ENCODE peak calls at places on chromosomes 16 and 17, in five cellular contexts. One of them, this sample, is unnamed.

GRCh38 chr17:62818491-62818890 is 10.4 kb upstream of the MARCHF10 start:
- DNase-seq in MM.1S: no peak
- DNase-seq in GM23248: no peak
- DNase-seq in PC-3: no peak
- DNase-seq in HCT116: no peak
- DNase-seq in this sample: no peak

GRCh38 chr17:70344356-70345060 is 175.2 kb downstream of the KCNJ2 start:
- DNase-seq in MM.1S: peak; percentile 72
- DNase-seq in GM23248: peak; percentile 35
- DNase-seq in PC-3: peak; percentile 26
- DNase-seq in HCT116: no peak
- DNase-seq in this sample: no peak

GRCh38 chr17:63911657-63912100 is 621 bp upstream of the CSHL1 start:
- DNase-seq in MM.1S: peak; percentile 20
- DNase-seq in GM23248: peak; percentile 52
- DNase-seq in PC-3: peak; percentile 71
- DNase-seq in HCT116: peak; percentile 16
- DNase-seq in this sample: peak; percentile 59

GRCh38 chr16:8788578-8789172 is 8.8 kb downstream of the TMEM186 start:
- DNase-seq in MM.1S: no peak
- DNase-seq in GM23248: no peak
- DNase-seq in PC-3: no peak
- DNase-seq in HCT116: no peak
- DNase-seq in this sample: no peak

GRCh38 chr16:67206838-67207115 is 7.8 kb downstream of the ELMO3 start:
- DNase-seq in MM.1S: no peak
- DNase-seq in GM23248: no peak
- DNase-seq in PC-3: peak; percentile 47
- DNase-seq in HCT116: no peak
- DNase-seq in this sample: peak; percentile 33

GRCh38 chr16:1152651-1153259 is at the start of gene CACNA1H:
- DNase-seq in MM.1S: no peak
- DNase-seq in GM23248: peak; percentile 30
- DNase-seq in PC-3: no peak
- DNase-seq in HCT116: no peak
- DNase-seq in this sample: peak; percentile 86

GRCh38 chr16:3112058-3112880 is at the start of gene ZNF205:
- DNase-seq in MM.1S: no peak
- DNase-seq in GM23248: peak; percentile 76
- DNase-seq in PC-3: peak; percentile 79
- DNase-seq in HCT116: no peak
- DNase-seq in this sample: peak; percentile 85

GRCh38 chr16:56985288-56985961 is 3.9 kb upstream of the NLRC5 start:
- DNase-seq in MM.1S: no peak
- DNase-seq in GM23248: peak; percentile 96
- DNase-seq in PC-3: peak; percentile 65
- DNase-seq in HCT116: peak; percentile 62
- DNase-seq in this sample: no peak

GRCh38 chr16:65666132-65666869 is 544.4 kb upstream of the CDH11 start:
- DNase-seq in MM.1S: no peak
- DNase-seq in GM23248: no peak
- DNase-seq in PC-3: peak; percentile 85
- DNase-seq in HCT116: no peak
- DNase-seq in this sample: peak; percentile 5

GRCh38 chr16:86215979-86216585 is 294.2 kb upstream of the FOXF1 start:
- DNase-seq in MM.1S: no peak
- DNase-seq in GM23248: no peak
- DNase-seq in PC-3: no peak
- DNase-seq in HCT116: no peak
- DNase-seq in this sample: no peak

GRCh38 chr16:52805559-52806168 is 247.0 kb downstream of the CHD9NB start:
- DNase-seq in MM.1S: no peak
- DNase-seq in GM23248: no peak
- DNase-seq in PC-3: no peak
- DNase-seq in HCT116: no peak
- DNase-seq in this sample: no peak

GRCh38 chr17:45703348-45703747 is 80.8 kb upstream of the CRHR1 start:
- DNase-seq in MM.1S: no peak
- DNase-seq in GM23248: no peak
- DNase-seq in PC-3: peak; percentile 34
- DNase-seq in HCT116: no peak
- DNase-seq in this sample: no peak

GRCh38 chr17:45703806-45704205 is 80.3 kb upstream of the CRHR1 start:
- DNase-seq in MM.1S: no peak
- DNase-seq in GM23248: no peak
- DNase-seq in PC-3: peak; percentile 66
- DNase-seq in HCT116: no peak
- DNase-seq in this sample: no peak

GRCh38 chr17:45704251-45704650 is 79.9 kb upstream of the CRHR1 start:
- DNase-seq in MM.1S: no peak
- DNase-seq in GM23248: no peak
- DNase-seq in PC-3: no peak
- DNase-seq in HCT116: no peak
- DNase-seq in this sample: no peak

GRCh38 chr17:45706033-45706432 is 78.1 kb upstream of the CRHR1 start:
- DNase-seq in MM.1S: no peak
- DNase-seq in GM23248: no peak
- DNase-seq in PC-3: no peak
- DNase-seq in HCT116: no peak
- DNase-seq in this sample: no peak

DNA sequence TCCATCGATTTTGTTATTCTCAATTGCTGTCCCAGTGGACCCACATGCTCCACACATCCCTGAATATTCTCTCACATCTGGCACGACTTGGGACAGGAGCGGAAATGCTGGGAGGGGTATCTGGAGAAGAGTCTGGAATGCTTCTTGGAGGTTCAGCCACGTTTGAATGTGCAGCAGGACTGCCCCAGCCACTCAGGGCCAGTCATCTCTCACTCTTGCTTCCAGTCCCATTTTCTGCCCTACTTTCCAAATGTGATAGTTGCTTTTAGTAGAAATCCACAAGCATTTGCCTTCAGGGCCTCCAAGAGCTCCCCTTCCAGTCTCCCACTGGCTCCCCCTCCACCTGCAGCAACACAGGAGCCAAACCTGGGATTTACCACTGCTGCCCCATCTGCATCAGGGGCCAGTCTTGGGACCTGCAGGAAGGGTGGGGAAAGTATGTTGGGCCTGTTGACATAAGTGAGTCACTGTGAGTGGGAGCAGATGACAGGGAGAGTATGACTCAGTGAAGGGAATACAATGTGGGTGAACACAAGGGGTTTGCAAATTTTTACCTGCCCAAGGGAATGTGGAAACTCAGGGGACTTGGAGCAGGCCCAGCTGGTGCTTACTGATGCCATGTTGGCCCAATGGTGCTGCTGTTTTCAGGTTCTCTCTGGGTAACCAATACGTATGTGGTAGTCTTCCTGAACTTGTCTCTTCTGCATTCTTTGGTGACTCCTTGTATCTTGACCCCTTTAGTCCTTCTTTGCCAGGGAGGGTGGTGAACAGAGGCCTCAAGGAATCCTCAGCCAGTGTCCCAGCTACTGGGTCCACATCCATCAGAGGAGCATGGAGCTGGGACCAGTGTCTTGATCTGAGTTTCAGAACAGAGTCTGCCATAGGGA is 78.8 kb upstream of the CRHR1 start:
- DNase-seq in MM.1S: no peak
- DNase-seq in GM23248: peak; percentile 71
- DNase-seq in PC-3: peak; percentile 99
- DNase-seq in HCT116: peak; percentile 91
- DNase-seq in this sample: no peak
- TF ChIP-seq EZH2phosphoT487 in MM.1S: no peak
- TF ChIP-seq EZH2phosphoT487 in GM23248: no peak
- TF ChIP-seq EZH2phosphoT487 in PC-3: no peak
- TF ChIP-seq EZH2phosphoT487 in HCT116: no peak
- TF ChIP-seq EZH2phosphoT487 in this sample: no peak

GRCh38 chr17:72378414-72379395 is 257.9 kb downstream of the SOX9 start:
- DNase-seq in MM.1S: no peak
- DNase-seq in GM23248: no peak
- DNase-seq in PC-3: no peak
- DNase-seq in HCT116: no peak
- DNase-seq in this sample: peak; percentile 41

GRCh38 chr17:72380120-72380519 is 259.3 kb downstream of the SOX9 start:
- DNase-seq in MM.1S: no peak
- DNase-seq in GM23248: no peak
- DNase-seq in PC-3: no peak
- DNase-seq in HCT116: no peak
- DNase-seq in this sample: no peak

GRCh38 chr17:72383053-72383847 is 262.4 kb downstream of the SOX9 start:
- DNase-seq in MM.1S: no peak
- DNase-seq in GM23248: no peak
- DNase-seq in PC-3: no peak
- DNase-seq in HCT116: no peak
- DNase-seq in this sample: peak; percentile 49

GRCh38 chr17:72380737-72381136 is 259.9 kb downstream of the SOX9 start:
- DNase-seq in MM.1S: peak; percentile 29
- DNase-seq in GM23248: no peak
- DNase-seq in PC-3: no peak
- DNase-seq in HCT116: no peak
- DNase-seq in this sample: no peak

DNA sequence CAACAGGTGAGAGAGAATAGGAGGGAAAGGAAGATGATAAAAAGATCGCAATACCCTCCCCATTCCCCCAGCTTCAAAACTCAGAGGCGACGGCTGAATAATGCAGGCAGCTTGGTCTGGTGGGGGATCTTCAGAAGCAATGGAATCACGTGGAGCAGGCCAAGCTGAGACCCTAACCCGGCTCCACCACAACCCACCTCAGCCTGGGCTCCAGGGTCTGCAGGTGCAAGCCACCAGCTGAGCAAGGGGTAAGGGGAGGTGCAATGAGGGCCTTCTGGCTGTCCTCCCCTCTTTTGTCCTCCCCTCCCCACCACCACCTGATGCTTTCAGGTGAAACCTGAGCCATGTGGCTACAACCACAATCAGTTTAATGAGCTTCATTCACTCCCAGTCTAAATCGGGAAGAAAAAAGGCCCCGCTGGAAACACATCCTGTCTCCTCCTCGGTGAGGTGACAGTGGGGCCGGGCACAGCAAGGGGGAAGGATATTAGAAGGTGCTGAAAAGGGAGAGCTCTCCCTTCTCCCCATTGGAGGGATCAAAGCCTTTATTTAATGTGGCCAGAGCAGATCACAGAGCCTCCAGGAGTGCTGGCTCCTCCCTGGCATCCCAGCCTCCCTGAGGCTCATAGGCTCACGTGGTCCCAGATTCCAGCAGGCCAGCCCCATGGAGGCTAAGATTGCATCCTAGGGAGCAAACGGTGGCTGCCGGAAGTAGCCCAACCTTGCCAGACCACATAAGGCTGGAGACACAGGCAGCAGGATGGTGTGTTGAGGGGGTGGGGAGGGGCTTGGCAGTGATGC is 261.0 kb downstream of the SOX9 start:
- DNase-seq in MM.1S: peak; percentile 60
- DNase-seq in GM23248: no peak
- DNase-seq in PC-3: peak; percentile 44
- DNase-seq in HCT116: peak; percentile 80
- DNase-seq in this sample: peak; percentile 52
- H3K9ac ChIP-seq in MM.1S: no peak overlapping the region
- H3K9ac ChIP-seq in GM23248: no peak overlapping the region
- H3K9ac ChIP-seq in PC-3: no peak overlapping the region
- H3K9ac ChIP-seq in HCT116: peak overlapping the region; percentile 29
- H3K9ac ChIP-seq in this sample: no peak overlapping the region

DNA sequence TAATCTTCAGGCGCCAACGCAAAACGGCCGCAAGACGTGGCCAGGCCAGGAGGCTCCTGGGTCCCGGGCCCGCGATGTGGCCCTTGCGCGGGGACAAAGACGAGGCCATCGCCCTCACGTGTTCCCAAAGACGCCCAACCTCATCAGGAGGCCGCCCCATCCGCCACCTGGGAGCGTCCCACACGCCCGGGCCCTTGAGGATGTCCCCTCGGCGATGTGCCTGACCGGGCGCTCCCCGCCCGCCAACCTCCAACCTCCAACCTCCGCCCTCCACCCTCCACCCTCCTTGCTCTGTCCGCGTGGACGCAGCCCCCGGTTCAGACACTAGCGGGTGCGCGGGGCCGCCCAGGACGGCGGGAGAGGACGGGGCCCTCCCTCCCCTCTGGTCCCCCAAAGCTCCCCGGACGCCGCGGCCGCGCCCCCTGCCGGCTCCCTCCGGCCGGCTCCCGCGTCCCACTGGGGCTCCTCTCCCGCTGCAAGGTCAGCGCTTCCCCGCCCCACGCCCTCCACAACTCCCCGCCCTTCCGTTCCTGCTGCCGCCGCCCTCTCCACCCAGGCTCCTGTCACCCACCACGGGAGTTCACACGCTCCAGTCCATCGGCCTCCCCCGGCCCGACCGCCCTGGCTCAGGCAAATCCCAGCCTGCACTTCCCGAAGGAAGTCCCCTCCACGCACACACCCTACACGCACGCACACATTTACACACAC is 250.8 kb upstream of the RPL38 start:
- DNase-seq in MM.1S: no peak
- DNase-seq in GM23248: peak; percentile 13
- DNase-seq in PC-3: no peak
- DNase-seq in HCT116: no peak
- DNase-seq in this sample: peak; percentile 81
- TF ChIP-seq EZH2phosphoT487 in MM.1S: no peak
- TF ChIP-seq EZH2phosphoT487 in GM23248: no peak
- TF ChIP-seq EZH2phosphoT487 in PC-3: no peak
- TF ChIP-seq EZH2phosphoT487 in HCT116: no peak
- TF ChIP-seq EZH2phosphoT487 in this sample: no peak

GRCh38 chr16:46836521-46837292 is 5.7 kb upstream of the C16orf87 start:
- DNase-seq in MM.1S: no peak
- DNase-seq in GM23248: no peak
- DNase-seq in PC-3: peak; percentile 28
- DNase-seq in HCT116: no peak
- DNase-seq in this sample: no peak
- H3K9ac ChIP-seq in MM.1S: no peak overlapping the region
- H3K9ac ChIP-seq in GM23248: no peak overlapping the region
- H3K9ac ChIP-seq in PC-3: no peak overlapping the region
- H3K9ac ChIP-seq in HCT116: no peak overlapping the region
- H3K9ac ChIP-seq in this sample: no peak overlapping the region

DNA sequence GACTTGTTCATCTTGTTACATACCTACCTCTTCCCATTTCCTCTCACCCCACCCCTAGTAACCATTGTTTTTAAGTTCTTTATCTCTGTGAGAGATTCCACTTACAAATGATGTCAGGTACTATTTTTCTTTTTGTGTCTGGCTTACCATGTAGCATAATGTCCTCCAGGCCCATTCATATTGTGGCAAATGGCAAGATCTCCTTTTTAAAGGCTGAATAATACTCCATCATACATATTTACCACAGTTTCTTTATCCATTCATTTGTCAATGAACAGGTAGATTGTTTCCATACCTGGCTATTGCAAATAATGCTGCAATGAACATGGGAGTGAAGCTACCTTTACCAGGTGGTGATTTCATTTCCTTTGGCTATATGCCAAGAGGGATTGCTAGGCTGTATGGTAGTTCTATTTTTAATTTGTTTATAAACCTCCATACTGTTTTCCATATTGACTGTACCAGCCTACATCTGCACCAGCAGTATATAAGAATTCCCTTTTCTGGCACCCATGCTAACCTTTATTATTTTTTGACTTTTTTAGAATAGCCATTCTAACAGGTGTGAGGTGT is 53.9 kb downstream of the NSRP1 start:
- DNase-seq in MM.1S: peak; percentile 38
- DNase-seq in GM23248: no peak
- DNase-seq in PC-3: peak; percentile 33
- DNase-seq in HCT116: no peak
- DNase-seq in this sample: no peak
- TF ChIP-seq EZH2phosphoT487 in MM.1S: no peak
- TF ChIP-seq EZH2phosphoT487 in GM23248: no peak
- TF ChIP-seq EZH2phosphoT487 in PC-3: no peak
- TF ChIP-seq EZH2phosphoT487 in HCT116: no peak
- TF ChIP-seq EZH2phosphoT487 in this sample: no peak

GRCh38 chr17:1709403-1709891 is 730 bp downstream of the TLCD2 start:
- DNase-seq in MM.1S: no peak
- DNase-seq in GM23248: peak; percentile 58
- DNase-seq in PC-3: no peak
- DNase-seq in HCT116: no peak
- DNase-seq in this sample: peak; percentile 39
- H3K9ac ChIP-seq in MM.1S: no peak overlapping the region
- H3K9ac ChIP-seq in GM23248: peak overlapping the region; percentile 73
- H3K9ac ChIP-seq in PC-3: no peak overlapping the region
- H3K9ac ChIP-seq in HCT116: peak overlapping the region; percentile 72
- H3K9ac ChIP-seq in this sample: no peak overlapping the region